ENCODE peak calls at places on chromosomes 3 and 15, in ten cellular contexts. L is stimulated activated CD4-positive, alpha-beta T cell treated with anti-CD3 and anti-CD28 coated beads, TNF-alpha, amount 100 ng/mL, for 1 hour; W is iris pigment epithelial cell; X is amniotic stem cell; R is activated CD4-positive, CD25-positive, alpha-beta regulatory T cell treated with anti-CD3 and anti-CD28 coated beads, Interleukin-2, amount 50 U/mL, for 72 hours; V is H4; K is SJCRH30; D is SHP77; F is glomerular endothelial cell; O is A172. Q is an unnamed sample.

GRCh38 chr3:125212096-125212508 is 446 bp downstream of the SLC12A8 start:
- DNase-seq in L (no peak), W (no peak), X (no peak), R (no peak), V (no peak), K (no peak), D (no peak), F (no peak), O (no peak), Q (no peak)

GRCh38 chr3:111277226-111277625 is 205.6 kb downstream of the NECTIN3 start:
- DNase-seq in L (no peak), W (peak; percentile 66), X (peak; percentile 26), R (no peak), V (no peak), K (no peak), D (no peak), F (no peak), O (peak; percentile 33), Q (peak; percentile 50)

GRCh38 chr3:110101361-110101760 is 764.0 kb upstream of the DPPA4 start:
- DNase-seq in L (no peak), W (no peak), X (no peak), R (no peak), V (no peak), K (no peak), D (no peak), F (no peak), O (no peak), Q (no peak)

GRCh38 chr3:164418426-164418825 is 659.9 kb downstream of the SI start:
- DNase-seq in L (no peak), W (peak; percentile 1), X (no peak), R (no peak), V (no peak), K (no peak), D (peak; percentile 98), F (no peak), O (no peak), Q (peak; percentile 2)

GRCh38 chr3:111751961-111752360 is 107.1 kb upstream of the PHLDB2 start:
- DNase-seq in L (no peak), W (peak; percentile 98), X (peak; percentile 39), R (no peak), V (peak; percentile 91), K (peak; percentile 94), D (no peak), F (no peak), O (peak; percentile 25), Q (no peak)

GRCh38 chr3:140898340-140899180 is 43.1 kb upstream of the SLC25A36 start:
- DNase-seq in L (no peak), W (peak; percentile 91), X (peak; percentile 48), R (no peak), V (peak; percentile 86), K (peak; percentile 83), D (peak; percentile 52), F (peak; percentile 22), O (peak; percentile 76), Q (peak; percentile 88)

GRCh38 chr15:33547876-33548275 is 237.1 kb downstream of the RYR3 start:
- DNase-seq in L (no peak), W (peak; percentile 41), X (no peak), R (no peak), V (peak; percentile 13), K (peak; percentile 57), D (no peak), F (no peak), O (peak; percentile 21), Q (peak; percentile 78)

GRCh38 chr3:64445318-64446300 is 220.3 kb upstream of the PRICKLE2 start:
- DNase-seq in L (no peak), W (no peak), X (no peak), R (no peak), V (no peak), K (no peak), D (peak; percentile 23), F (no peak), O (peak; percentile 4), Q (peak; percentile 31)

GRCh38 chr15:33125883-33126535 is 68.5 kb downstream of the FMN1 start:
- DNase-seq in L (no peak), W (no peak), X (no peak), R (no peak), V (no peak), K (peak; percentile 83), D (peak; percentile 43), F (no peak), O (no peak), Q (no peak)